ENCODE peak calls at places on chromosomes 6 and 20, in ten cellular contexts. N is MV-4-11; R is SIG-M5; D is dermis microvascular lymphatic vessel endothelial cell; L is stimulated activated CD4-positive, alpha-beta T cell treated with anti-CD3 and anti-CD28 coated beads, Interleukin-4, amount 100 ng/mL, for 48 hours; T is activated T-helper 1 cell treated with anti-CD3 and anti-CD28 coated beads, Interleukin-2, amount 50 U/mL, for 16 hours; G is cardiac fibroblast; U is GM12892; Z is nephron progenitor cell; P is NT2/D1. O is an unnamed sample.

GRCh38 chr6:131694832-131695426 is 6.3 kb downstream of the OR2A4 start:
- DNase-seq in N (peak; percentile 40), R (no peak), D (peak; percentile 56), L (peak; percentile 4), T (no peak), G (peak; percentile 74), U (peak; percentile 14), Z (peak; percentile 51), P (peak; percentile 63), O (peak; percentile 74)

GRCh38 chr6:42320762-42321161 is 103.1 kb upstream of the MRPS10 start:
- DNase-seq in N (no peak), R (no peak), D (no peak), L (no peak), T (no peak), G (peak; percentile 32), U (no peak), Z (no peak), P (no peak), O (no peak)

GRCh38 chr20:44738779-44739477 is 6.7 kb upstream of the KCNK15 start:
- DNase-seq in N (peak; percentile 88), R (peak; percentile 16), D (peak; percentile 57), L (peak; percentile 40), T (no peak), G (peak; percentile 80), U (peak; percentile 53), Z (peak; percentile 55), P (peak; percentile 64), O (peak; percentile 72)

GRCh38 chr6:45586216-45587171 is 208.8 kb upstream of the SUPT3H start:
- DNase-seq in N (peak; percentile 55), R (no peak), D (no peak), L (no peak), T (peak; percentile 12), G (no peak), U (no peak), Z (no peak), P (no peak), O (no peak)

GRCh38 chr6:21836772-21837460 is 243.4 kb downstream of the SOX4 start:
- DNase-seq in N (no peak), R (no peak), D (no peak), L (no peak), T (no peak), G (no peak), U (no peak), Z (no peak), P (no peak), O (peak; percentile 46)

GRCh38 chr20:32985596-32985995 is 18.6 kb downstream of the SUN5 start:
- DNase-seq in N (no peak), R (no peak), D (no peak), L (no peak), T (no peak), G (no peak), U (no peak), Z (no peak), P (no peak), O (no peak)

GRCh38 chr6:118963003-118963402 is 28.0 kb upstream of the MCM9 start:
- DNase-seq in N (peak; percentile 9), R (no peak), D (no peak), L (no peak), T (no peak), G (peak; percentile 35), U (no peak), Z (no peak), P (no peak), O (peak; percentile 5)

GRCh38 chr6:125357515-125358256 is 55.9 kb upstream of the HDDC2 start:
- DNase-seq in N (peak; percentile 1), R (no peak), D (no peak), L (no peak), T (no peak), G (peak; percentile 52), U (no peak), Z (no peak), P (no peak), O (no peak)

GRCh38 chr20:25319241-25320034 is 71.2 kb downstream of the ABHD12 start:
- DNase-seq in N (peak; percentile 54), R (no peak), D (no peak), L (no peak), T (no peak), G (no peak), U (no peak), Z (no peak), P (no peak), O (no peak)

GRCh38 chr6:25486580-25486979 is 165.4 kb upstream of the SCGN start:
- DNase-seq in N (no peak), R (no peak), D (no peak), L (no peak), T (no peak), G (no peak), U (no peak), Z (no peak), P (no peak), O (no peak)

GRCh38 chr6:113959235-113959634 is 11.7 kb downstream of the HDAC2 start:
- DNase-seq in N (no peak), R (no peak), D (no peak), L (no peak), T (no peak), G (no peak), U (no peak), Z (no peak), P (no peak), O (no peak)

GRCh38 chr6:53703047-53703446 is 37.5 kb upstream of the KLHL31 start:
- DNase-seq in N (no peak), R (no peak), D (no peak), L (no peak), T (no peak), G (no peak), U (no peak), Z (no peak), P (no peak), O (no peak)

GRCh38 chr20:8213831-8214587 is 81.9 kb downstream of the PLCB1 start:
- DNase-seq in N (no peak), R (no peak), D (peak; percentile 20), L (no peak), T (no peak), G (no peak), U (no peak), Z (no peak), P (no peak), O (no peak)